ENCODE peak calls at places on chromosomes 12 and 14, in seven cellular contexts. N is foreskin melanocyte; J is A549; U is lower leg skin; P is M059J; D is stimulated activated CD4-positive, alpha-beta T cell treated with anti-CD3 and anti-CD28 coated beads, TNF-alpha, amount 100 ng/mL, for 24 hours; Q is psoas muscle. W is an unnamed sample.

GRCh38 chr12:111314949-111315539 is 53.9 kb downstream of the PHETA1 start:
- DNase-seq in N (peak; percentile 29), D (no peak), P (peak; percentile 33), Q (no peak), J (no peak), U (no peak), W (no peak)

GRCh38 chr12:66965613-66966012 is 286.7 kb upstream of the GRIP1 start:
- DNase-seq in U (no peak), Q (no peak), D (no peak), P (peak; percentile 20), J (no peak), N (no peak), W (no peak)

GRCh38 chr12:67590122-67590795 is 58.3 kb upstream of the DYRK2 start:
- DNase-seq in N (no peak), Q (no peak), U (no peak), J (no peak), D (no peak), P (peak; percentile 19), W (no peak)

GRCh38 chr14:75711134-75711795 is 50.2 kb downstream of the TTLL5 start:
- DNase-seq in P (peak; percentile 56), Q (no peak), D (no peak), U (no peak), J (peak; percentile 68), N (no peak), W (peak; percentile 85)

GRCh38 chr14:36981832-36982528 is 190.4 kb downstream of the SLC25A21 start:
- DNase-seq in Q (no peak), D (no peak), U (no peak), J (peak; percentile 26), P (peak; percentile 43), N (peak; percentile 1), W (no peak)

GRCh38 chr12:50677858-50678257 is 86.0 kb upstream of the ATF1 start:
- DNase-seq in J (no peak), P (peak; percentile 46), D (no peak), Q (no peak), U (no peak), N (no peak), W (no peak)

GRCh38 chr12:52487211-52487610 is 5.8 kb downstream of the KRT6A start:
- DNase-seq in U (no peak), D (no peak), Q (no peak), P (no peak), N (no peak), J (no peak), W (no peak)

GRCh38 chr14:75769047-75769685 is 108.1 kb downstream of the TTLL5 start:
- DNase-seq in U (no peak), D (no peak), P (peak; percentile 43), Q (no peak), J (no peak), N (no peak), W (peak; percentile 24)

GRCh38 chr14:55556929-55557623 is 22.9 kb upstream of the KTN1 start:
- DNase-seq in U (peak; percentile 89), N (peak; percentile 85), J (no peak), Q (peak; percentile 82), P (peak; percentile 99), D (no peak), W (peak; percentile 34)

GRCh38 chr12:19190292-19191031 is 60.9 kb downstream of the PLEKHA5 start:
- DNase-seq in Q (no peak), U (no peak), D (no peak), P (peak; percentile 54), N (no peak), J (no peak), W (peak; percentile 83)

GRCh38 chr14:67987596-67987995 is 168.0 kb downstream of the RAD51B start:
- DNase-seq in N (peak; percentile 31), Q (no peak), U (no peak), D (no peak), P (peak; percentile 91), J (no peak), W (peak; percentile 19)

GRCh38 chr12:42180990-42181611 is 36.4 kb upstream of the GXYLT1 start:
- DNase-seq in P (no peak), N (peak; percentile 69), D (no peak), Q (no peak), J (no peak), U (no peak), W (peak; percentile 12)

W was measured in pons.